ENCODE peak calls at places on chromosome 6, in seven cellular contexts. J is heart left ventricle; T is CD4-positive, alpha-beta memory T cell; W is OCI-LY7; U is pancreas; B is cardiac muscle cell; S is CD8-positive, alpha-beta memory T cell. V is an unnamed sample. For H3K4me1, the result is how much of the 10 kb centered on the place peaks cover.

GRCh38 chr6:83592770-83593394 is 80.5 kb downstream of the PRSS35 start:
- DNase-seq in J (no peak), T (no peak), W (peak), U (no peak), B (peak), S (no peak), V (peak)

GRCh38 chr6:119273799-119274595 is 75.6 kb downstream of the MAN1A1 start:
- DNase-seq in J (no peak), T (no peak), W (no peak), U (no peak), B (peak), S (no peak), V (no peak)

GRCh38 chr6:21522773-21523490 is 70.6 kb upstream of the SOX4 start:
- DNase-seq in J (peak), T (no peak), W (no peak), U (no peak), B (no peak), S (no peak), V (no peak)

GRCh38 chr6:74939309-74939708 is 266.5 kb downstream of the COL12A1 start:
- DNase-seq in J (no peak), T (no peak), W (no peak), U (no peak), B (peak), S (no peak), V (no peak)

GRCh38 chr6:7505196-7505699 is 36.2 kb upstream of the DSP start:
- DNase-seq in J (no peak), T (no peak), W (no peak), U (peak), B (peak), S (no peak), V (no peak)

GRCh38 chr6:167795874-167796667 is 30.6 kb upstream of the AFDN start:
- DNase-seq in J (peak), T (no peak), W (no peak), U (no peak), B (no peak), S (no peak), V (no peak)

GRCh38 chr6:75349262-75349984 is 64.8 kb upstream of the TMEM30A start:
- DNase-seq in J (peak), T (no peak), W (no peak), U (peak), B (peak), S (no peak), V (no peak)

GRCh38 chr6:109165392-109165964 is 70.2 kb downstream of the CEP57L1 start:
- DNase-seq in J (peak), T (no peak), W (no peak), U (no peak), B (peak), S (no peak), V (no peak)

GRCh38 chr6:167644404-167645132 is 182.1 kb upstream of the AFDN start:
- DNase-seq in J (no peak), T (no peak), W (no peak), U (no peak), B (no peak), S (no peak), V (no peak)

GRCh38 chr6:126372626-126373025 is 32.7 kb downstream of the CENPW start:
- DNase-seq in J (no peak), T (no peak), W (no peak), U (no peak), B (no peak), S (no peak), V (no peak)

GRCh38 chr6:14540276-14540675 is 422.7 kb downstream of the CD83 start:
- DNase-seq in J (peak), T (no peak), W (no peak), U (no peak), B (no peak), S (no peak), V (no peak)

GRCh38 chr6:29938746-29939508 is 3.4 kb upstream of the HLA-A start:
- DNase-seq in J (no peak), T (no peak), W (no peak), U (no peak), B (no peak), S (no peak), V (no peak)

GRCh38 chr6:166437661-166438060 is 54.9 kb upstream of the MPC1 start:
- DNase-seq in J (no peak), T (no peak), W (no peak), U (no peak), B (no peak), S (no peak), V (no peak)

GRCh38 chr6:135428078-135428477 is 69.5 kb downstream of the AHI1 start:
- DNase-seq in J (no peak), T (no peak), W (no peak), U (no peak), B (no peak), S (no peak), V (no peak)

GRCh38 chr6:127301199-127301700 is 34.6 kb downstream of the RNF146 start:
- DNase-seq in J (no peak), T (no peak), W (no peak), U (no peak), B (peak), S (no peak), V (no peak)

GRCh38 chr6:90222724-90223198 is 73.9 kb downstream of the BACH2 start:
- DNase-seq in J (no peak), T (no peak), W (no peak), U (no peak), B (no peak), S (no peak), V (no peak)

GRCh38 chr6:82783587-82784253 is 281.9 kb downstream of the UBE3D start:
- DNase-seq in J (no peak), T (no peak), W (no peak), U (no peak), B (no peak), S (no peak), V (no peak)

GRCh38 chr6:63636516-63636968 is 940 bp downstream of the PHF3 start:
- DNase-seq in J (peak), T (peak), W (peak), U (peak), B (peak), S (peak), V (peak)

GRCh38 chr6:156396791-156397418 is 380.3 kb upstream of the ARID1B start:
- DNase-seq in J (no peak), T (peak), W (peak), U (no peak), B (no peak), S (no peak), V (no peak)

GRCh38 chr6:158283304-158284005 is 28.8 kb upstream of the TULP4 start:
- DNase-seq in J (peak), T (peak), W (peak), U (no peak), B (peak), S (peak), V (peak)

GRCh38 chr6:120122401-120122800 is 772.8 kb upstream of the MAN1A1 start:
- DNase-seq in J (no peak), T (no peak), W (no peak), U (no peak), B (no peak), S (no peak), V (no peak)

GRCh38 chr6:123064038-123064437 is 68.0 kb downstream of the CLVS2 start:
- DNase-seq in J (no peak), T (no peak), W (no peak), U (no peak), B (no peak), S (no peak), V (peak)

GRCh38 chr6:117906454-117906904 is 585 bp upstream of the SLC35F1 start:
- DNase-seq in J (no peak), T (no peak), W (no peak), U (no peak), B (no peak), S (no peak), V (no peak)

GRCh38 chr6:124400600-124400999 is 561.6 kb upstream of the RNF217 start:
- DNase-seq in J (no peak), T (no peak), W (no peak), U (no peak), B (no peak), S (no peak), V (no peak)

DNA sequence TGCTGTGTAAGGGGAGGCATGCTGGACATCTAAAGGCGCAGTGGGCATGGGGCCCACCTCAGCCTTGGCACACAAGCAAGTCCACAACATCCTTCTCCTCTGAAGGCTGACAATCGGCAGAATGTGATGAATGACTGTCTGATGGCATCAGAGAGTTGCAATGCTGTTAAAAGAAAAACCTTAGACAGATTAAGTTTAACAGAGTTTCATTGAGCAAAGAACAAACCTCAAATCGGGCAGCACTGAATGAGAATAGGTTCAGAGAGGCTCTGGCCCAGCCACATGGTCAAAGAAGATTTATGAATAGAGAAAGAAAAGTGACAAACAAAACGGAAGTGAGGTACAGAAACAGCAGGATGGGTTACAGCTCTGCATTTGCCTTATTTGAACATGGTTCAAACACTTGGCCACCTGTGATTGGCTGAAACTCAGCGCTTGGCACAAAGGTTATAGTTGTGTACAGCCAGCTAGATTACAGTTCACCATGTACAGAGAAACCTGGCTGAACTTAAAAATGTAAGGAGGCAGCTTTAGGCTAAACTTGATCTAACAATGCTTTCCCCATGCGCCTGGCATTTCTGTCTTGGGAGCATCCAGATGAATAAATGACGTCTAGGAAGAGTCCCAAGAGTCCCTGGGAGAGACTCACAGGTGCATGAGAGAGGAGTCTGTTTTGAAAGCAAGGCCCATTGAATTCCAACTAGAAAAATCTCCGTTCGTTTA is 98.3 kb upstream of the IYD start:
- DNase-seq in J (no peak), T (no peak), W (peak), U (no peak), B (no peak), S (no peak), V (no peak)
- H3K4me1 ChIP-seq in J (under half), T (under half), W (under half), U (under half), B (under half), S (under half), V (under half)

GRCh38 chr6:41935685-41936072 is 5.9 kb downstream of the CCND3 start:
- DNase-seq in J (no peak), T (no peak), W (no peak), U (no peak), B (no peak), S (no peak), V (no peak)

GRCh38 chr6:41936073-41936837 is 5.4 kb downstream of the CCND3 start:
- DNase-seq in J (peak), T (peak), W (peak), U (peak), B (peak), S (peak), V (peak)

GRCh38 chr6:41932378-41932777 is 9.2 kb downstream of the CCND3 start:
- DNase-seq in J (no peak), T (no peak), W (no peak), U (no peak), B (no peak), S (peak), V (no peak)

GRCh38 chr6:41935190-41935569 is 6.4 kb downstream of the CCND3 start:
- DNase-seq in J (no peak), T (no peak), W (no peak), U (no peak), B (no peak), S (no peak), V (no peak)

GRCh38 chr6:41934278-41935189 is 7.1 kb downstream of the CCND3 start:
- DNase-seq in J (no peak), T (no peak), W (no peak), U (no peak), B (no peak), S (no peak), V (no peak)
- H3K4me3 ChIP-seq in J (no peak), T (no peak), W (no peak), U (no peak), B (no peak), S (no peak), V (no peak)

GRCh38 chr6:107600111-107600510 is 110.2 kb downstream of the SOBP start:
- DNase-seq in J (no peak), T (no peak), W (no peak), U (no peak), B (no peak), S (no peak), V (no peak)

GRCh38 chr6:107599043-107599442 is 109.1 kb downstream of the SOBP start:
- DNase-seq in J (no peak), T (no peak), W (no peak), U (no peak), B (no peak), S (no peak), V (no peak)

GRCh38 chr6:107603029-107603428 is 113.1 kb downstream of the SOBP start:
- DNase-seq in J (no peak), T (no peak), W (no peak), U (no peak), B (no peak), S (no peak), V (no peak)

GRCh38 chr6:107600936-107601335 is 111.0 kb downstream of the SOBP start:
- DNase-seq in J (no peak), T (no peak), W (no peak), U (peak), B (peak), S (no peak), V (no peak)

DNA sequence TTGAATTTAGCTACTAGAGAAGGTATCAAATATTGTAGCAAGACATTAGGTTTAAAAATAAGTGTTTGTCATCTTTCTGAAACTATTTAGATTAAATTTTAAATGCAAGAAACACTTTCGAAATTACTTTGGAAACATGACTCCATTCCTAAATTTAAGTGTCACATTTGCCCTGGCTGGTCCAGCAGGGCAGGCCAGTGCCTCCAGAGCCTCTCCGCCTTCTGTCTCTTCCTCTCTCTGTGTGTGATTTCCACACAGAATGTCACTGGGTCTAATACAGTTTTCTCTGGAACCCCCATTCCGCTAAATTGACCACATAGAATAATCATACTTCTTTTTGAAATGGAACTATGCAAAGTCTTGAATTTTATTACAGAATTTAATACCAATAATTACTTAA is 111.5 kb downstream of the SOBP start:
- DNase-seq in J (no peak), T (no peak), W (no peak), U (no peak), B (no peak), S (no peak), V (no peak)
- H3K4me1 ChIP-seq in J (under half), T (under half), W (under half), U (under half), B (under half), S (under half), V (under half)

DNA sequence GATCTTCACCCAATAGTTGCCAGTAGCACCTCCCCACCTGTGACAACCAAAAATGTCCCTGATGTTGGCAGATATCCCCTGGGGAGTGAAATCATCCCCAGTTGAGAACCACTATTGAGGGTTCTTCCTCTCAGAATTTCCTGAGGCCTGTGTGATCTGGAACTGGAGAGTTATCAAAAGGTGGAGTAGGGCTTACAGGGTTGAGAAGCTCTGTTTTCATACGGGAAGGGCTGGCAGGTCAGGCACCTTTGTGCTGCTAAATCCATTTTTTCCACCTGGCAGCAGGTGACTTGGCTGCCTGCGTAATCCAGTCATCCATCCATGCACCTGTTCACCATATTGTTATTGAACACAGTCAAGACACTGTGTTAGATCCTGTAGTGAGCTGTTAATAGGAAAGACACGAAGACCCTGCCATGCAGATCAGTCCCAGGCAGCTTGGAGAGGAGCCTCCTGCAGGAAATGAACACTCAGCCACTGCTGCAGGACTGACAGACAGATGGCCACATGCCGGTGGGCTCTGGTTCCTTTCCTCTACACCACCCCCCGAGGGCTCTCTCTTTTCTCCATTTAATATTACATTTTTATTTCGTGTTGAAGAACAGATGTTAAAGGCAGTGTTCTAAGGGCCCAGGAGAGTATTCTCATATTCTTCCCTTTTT is 5.4 kb downstream of the DUSP22 start:
- DNase-seq in J (no peak), T (no peak), W (peak), U (no peak), B (no peak), S (no peak), V (no peak)
- H3K4me3 ChIP-seq in J (no peak), T (no peak), W (peak), U (no peak), B (no peak), S (no peak), V (no peak)

GRCh38 chr6:139291813-139292619 is at the start of gene TXLNB:
- DNase-seq in J (peak), T (peak), W (peak), U (no peak), B (peak), S (peak), V (peak)
- H3K4me1 ChIP-seq in J (under half), T (half or more), W (half or more), U (under half), B (under half), S (under half), V (under half)

GRCh38 chr6:46628498-46628897 is 24.1 kb downstream of the CYP39A1 start:
- DNase-seq in J (no peak), T (no peak), W (no peak), U (no peak), B (no peak), S (no peak), V (no peak)
- H3K4me3 ChIP-seq in J (no peak), T (no peak), W (no peak), U (no peak), B (no peak), S (no peak), V (no peak)

GRCh38 chr6:130981409-130981808 is 81.6 kb downstream of the EPB41L2 start:
- DNase-seq in J (no peak), T (no peak), W (no peak), U (no peak), B (peak), S (no peak), V (no peak)

GRCh38 chr6:130978180-130978579 is 84.9 kb downstream of the EPB41L2 start:
- DNase-seq in J (no peak), T (no peak), W (no peak), U (no peak), B (no peak), S (no peak), V (no peak)

GRCh38 chr6:130982060-130982459 is 81.0 kb downstream of the EPB41L2 start:
- DNase-seq in J (no peak), T (no peak), W (no peak), U (no peak), B (no peak), S (no peak), V (no peak)

GRCh38 chr6:130980310-130981032 is 82.6 kb downstream of the EPB41L2 start:
- DNase-seq in J (peak), T (no peak), W (no peak), U (no peak), B (no peak), S (no peak), V (no peak)

GRCh38 chr6:130978660-130979396 is 84.2 kb downstream of the EPB41L2 start:
- DNase-seq in J (peak), T (no peak), W (no peak), U (no peak), B (no peak), S (no peak), V (no peak)
- H3K4me1 ChIP-seq in J (under half), T (under half), W (under half), U (under half), B (under half), S (under half), V (under half)

DNA sequence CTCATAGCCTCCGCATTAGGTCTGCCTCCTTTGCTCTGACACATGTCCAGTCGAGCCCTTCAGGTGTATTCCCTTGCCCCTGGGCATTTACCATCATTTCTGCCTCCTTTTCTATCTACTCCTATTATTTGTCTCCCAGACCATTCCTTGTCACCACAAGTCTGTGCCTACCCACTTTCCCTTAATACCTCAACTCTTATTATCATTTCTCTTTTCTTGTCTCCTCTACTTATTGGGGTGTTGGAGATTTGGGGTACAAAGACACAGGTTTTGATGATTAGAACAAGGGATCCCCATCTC is 1.4 kb downstream of the SYNGAP1 start:
- DNase-seq in J (no peak), T (no peak), W (no peak), U (no peak), B (no peak), S (no peak), V (no peak)
- H3K4me3 ChIP-seq in J (no peak), T (no peak), W (no peak), U (no peak), B (peak), S (no peak), V (no peak)

GRCh38 chr6:68716605-68717004 is 81.5 kb downstream of the ADGRB3 start:
- DNase-seq in J (no peak), T (no peak), W (no peak), U (no peak), B (no peak), S (no peak), V (no peak)

GRCh38 chr6:68724054-68724453 is 89.0 kb downstream of the ADGRB3 start:
- DNase-seq in J (no peak), T (no peak), W (no peak), U (no peak), B (peak), S (no peak), V (no peak)

GRCh38 chr6:68723128-68723527 is 88.0 kb downstream of the ADGRB3 start:
- DNase-seq in J (no peak), T (no peak), W (no peak), U (no peak), B (no peak), S (no peak), V (no peak)

GRCh38 chr6:68718379-68719073 is 83.4 kb downstream of the ADGRB3 start:
- DNase-seq in J (no peak), T (no peak), W (no peak), U (no peak), B (peak), S (no peak), V (no peak)

DNA sequence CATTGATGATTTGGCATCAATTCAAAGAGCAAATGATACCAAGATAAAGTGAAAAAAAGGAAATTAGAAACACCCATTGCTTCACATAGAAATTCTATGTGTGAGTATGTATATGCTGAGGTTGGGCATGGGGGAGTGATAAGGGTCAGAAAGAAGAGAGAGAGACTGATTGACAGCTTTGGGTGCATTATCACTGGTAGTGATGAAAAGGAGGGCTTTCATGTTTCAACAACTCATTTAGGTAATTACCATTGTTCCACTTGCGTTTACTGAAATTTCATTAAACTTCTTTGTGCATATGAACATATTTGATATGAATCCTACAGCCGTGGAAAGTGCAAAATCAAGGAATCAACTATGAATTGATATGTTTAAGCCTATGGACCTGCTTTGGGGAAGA is 84.7 kb downstream of the ADGRB3 start:
- DNase-seq in J (no peak), T (no peak), W (no peak), U (no peak), B (no peak), S (no peak), V (no peak)
- H3K4me1 ChIP-seq in J (under half), T (under half), W (under half), U (under half), B (under half), S (under half), V (under half)

V was measured in CD4-positive, CD25-positive, alpha-beta regulatory T cell.